ENCODE peak calls at places on chromosomes 3 and 15, in ten cellular contexts. D, G, L, U, B, Z, R, A, V and E are unnamed samples.

GRCh38 chr3:49255686-49256085 is 21.3 kb downstream of the C3orf62 start:
- DNase-seq in D (no peak), G (peak), L (no peak), U (no peak), B (no peak), Z (no peak), R (no peak), A (no peak), V (no peak), E (no peak)

GRCh38 chr15:69170597-69170996 is 10.2 kb downstream of the GLCE start:
- DNase-seq in D (no peak), G (no peak), L (no peak), U (no peak), B (no peak), Z (no peak), R (no peak), A (no peak), V (no peak), E (no peak)

GRCh38 chr15:41971893-41972340 is 440 bp downstream of the EHD4 start:
- DNase-seq in D (no peak), G (no peak), L (no peak), U (peak), B (no peak), Z (peak), R (peak), A (no peak), V (no peak), E (no peak)

GRCh38 chr15:25790003-25790660 is 73.0 kb downstream of the ATP10A start:
- DNase-seq in D (no peak), G (peak), L (peak), U (no peak), B (peak), Z (peak), R (no peak), A (peak), V (no peak), E (peak)

GRCh38 chr15:39657714-39658113 is 76.8 kb downstream of the THBS1 start:
- DNase-seq in D (no peak), G (no peak), L (no peak), U (no peak), B (peak), Z (no peak), R (no peak), A (peak), V (no peak), E (peak)

GRCh38 chr3:48561045-48561736 is 2.4 kb downstream of the UCN2 start:
- DNase-seq in D (no peak), G (peak), L (peak), U (peak), B (peak), Z (peak), R (peak), A (peak), V (no peak), E (peak)

GRCh38 chr3:77707271-77707670 is 667.4 kb downstream of the ROBO2 start:
- DNase-seq in D (no peak), G (no peak), L (no peak), U (no peak), B (no peak), Z (no peak), R (no peak), A (no peak), V (no peak), E (peak)

GRCh38 chr3:117399311-117400068 is 689.9 kb downstream of the TUSC7 start:
- DNase-seq in D (no peak), G (no peak), L (no peak), U (no peak), B (peak), Z (no peak), R (no peak), A (peak), V (no peak), E (peak)

GRCh38 chr3:94004301-94004910 is 24.0 kb downstream of the STX19 start:
- DNase-seq in D (no peak), G (no peak), L (no peak), U (no peak), B (peak), Z (no peak), R (no peak), A (peak), V (peak), E (peak)

GRCh38 chr3:62718011-62718410 is 157.2 kb downstream of the CADPS start:
- DNase-seq in D (no peak), G (no peak), L (no peak), U (no peak), B (no peak), Z (no peak), R (no peak), A (peak), V (no peak), E (no peak)

GRCh38 chr3:81302045-81302444 is 459.4 kb downstream of the GBE1 start:
- DNase-seq in D (no peak), G (no peak), L (peak), U (peak), B (peak), Z (peak), R (peak), A (peak), V (peak), E (peak)

GRCh38 chr3:114411811-114412803 is 118.3 kb downstream of the TIGIT start:
- DNase-seq in D (no peak), G (no peak), L (no peak), U (no peak), B (peak), Z (no peak), R (no peak), A (peak), V (peak), E (peak)

GRCh38 chr3:152471814-152472605 is 203.3 kb downstream of the MBNL1 start:
- DNase-seq in D (peak), G (peak), L (peak), U (peak), B (peak), Z (peak), R (no peak), A (peak), V (peak), E (peak)

GRCh38 chr3:23915537-23916108 is 1.2 kb downstream of the NKIRAS1 start:
- DNase-seq in D (no peak), G (no peak), L (no peak), U (no peak), B (peak), Z (no peak), R (no peak), A (peak), V (no peak), E (peak)

GRCh38 chr3:107710851-107711250 is 188.1 kb downstream of the BBX start:
- DNase-seq in D (no peak), G (no peak), L (peak), U (no peak), B (peak), Z (no peak), R (no peak), A (peak), V (peak), E (peak)

GRCh38 chr3:24069045-24069444 is 124.0 kb downstream of the NR1D2 start:
- DNase-seq in D (no peak), G (no peak), L (no peak), U (no peak), B (no peak), Z (no peak), R (no peak), A (no peak), V (peak), E (peak)

GRCh38 chr15:59174846-59175831 is 31.5 kb upstream of the LDHAL6B start:
- DNase-seq in D (no peak), G (peak), L (peak), U (peak), B (peak), Z (peak), R (peak), A (peak), V (peak), E (peak)
- TF ChIP-seq CTCF in D (peak), G (peak), L (peak), U (peak), B (peak), Z (peak), R (peak), A (peak), V (peak), E (peak)

DNA sequence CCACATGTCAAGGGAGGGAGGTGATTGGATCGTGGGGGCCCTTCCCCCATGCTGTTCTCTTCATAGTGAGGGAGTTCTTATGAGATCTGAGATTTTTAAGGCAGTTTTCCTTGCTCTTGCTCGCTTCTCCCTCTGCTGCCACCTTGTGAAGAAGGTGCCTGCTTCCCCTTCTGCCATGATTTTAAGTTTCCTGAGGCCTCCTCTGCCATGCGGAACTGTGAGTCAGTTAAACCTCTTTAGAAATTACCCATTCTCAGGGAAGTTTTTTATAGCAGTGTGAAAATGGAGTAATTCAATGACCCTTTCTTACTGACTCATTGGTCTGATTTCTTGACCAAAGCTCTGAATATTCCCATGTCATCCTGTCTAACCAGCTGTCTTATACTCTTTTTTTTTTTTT is 484.4 kb upstream of the TPRG1 start:
- DNase-seq in D (no peak), G (no peak), L (no peak), U (peak), B (peak), Z (no peak), R (no peak), A (peak), V (peak), E (peak)
- TF ChIP-seq CTCF in D (no peak), G (no peak), L (no peak), U (no peak), B (peak), Z (no peak), R (no peak), A (peak), V (no peak), E (peak)

GRCh38 chr3:156554842-156555687 is at the start of gene SSR3:
- DNase-seq in D (peak), G (peak), L (peak), U (peak), B (peak), Z (peak), R (peak), A (peak), V (peak), E (peak)
- TF ChIP-seq CTCF in D (no peak), G (peak), L (peak), U (no peak), B (no peak), Z (no peak), R (peak), A (no peak), V (no peak), E (peak)

GRCh38 chr3:27278391-27279055 is 90.7 kb downstream of the NEK10 start:
- DNase-seq in D (no peak), G (no peak), L (no peak), U (no peak), B (no peak), Z (no peak), R (no peak), A (no peak), V (no peak), E (no peak)

GRCh38 chr3:27281671-27282150 is 87.5 kb downstream of the NEK10 start:
- DNase-seq in D (no peak), G (no peak), L (no peak), U (no peak), B (no peak), Z (no peak), R (no peak), A (no peak), V (no peak), E (no peak)

GRCh38 chr3:27279153-27279552 is 90.0 kb downstream of the NEK10 start:
- DNase-seq in D (no peak), G (no peak), L (no peak), U (no peak), B (no peak), Z (peak), R (no peak), A (peak), V (peak), E (peak)
- TF ChIP-seq CTCF in D (no peak), G (no peak), L (peak), U (no peak), B (peak), Z (peak), R (peak), A (peak), V (peak), E (peak)

GRCh38 chr15:52263563-52263962 is 32.0 kb downstream of the MYO5C start:
- DNase-seq in D (no peak), G (no peak), L (no peak), U (no peak), B (no peak), Z (no peak), R (no peak), A (no peak), V (no peak), E (no peak)
- TF ChIP-seq CTCF in D (no peak), G (no peak), L (no peak), U (no peak), B (no peak), Z (no peak), R (no peak), A (no peak), V (no peak), E (no peak)

GRCh38 chr15:72532991-72533601 is 59.0 kb downstream of the ARIH1 start:
- DNase-seq in D (no peak), G (no peak), L (no peak), U (peak), B (no peak), Z (no peak), R (no peak), A (no peak), V (peak), E (no peak)
- TF ChIP-seq CTCF in D (peak), G (no peak), L (peak), U (peak), B (no peak), Z (no peak), R (peak), A (peak), V (peak), E (peak)